ENCODE peak calls at places on chromosomes 7 and 10, in eight cellular contexts. One of them, this sample, is unnamed.

GRCh38 chr7:156479596-156479995 is 161.0 kb upstream of the RNF32 start:
- DNase-seq in mesothelial cell of epicardium: no peak
- DNase-seq in PC-3: no peak
- DNase-seq in GM10248: no peak
- DNase-seq in tibial artery: no peak
- DNase-seq in lung: no peak
- DNase-seq in cardiac muscle cell: no peak
- DNase-seq in epithelial cell of esophagus: no peak
- DNase-seq in this sample: no peak

GRCh38 chr7:33692956-33693355 is 212.4 kb upstream of the BMPER start:
- DNase-seq in GM10248: no peak
- DNase-seq in lung: no peak
- DNase-seq in mesothelial cell of epicardium: no peak
- DNase-seq in epithelial cell of esophagus: peak
- DNase-seq in cardiac muscle cell: peak
- DNase-seq in tibial artery: no peak
- DNase-seq in PC-3: peak
- DNase-seq in this sample: peak

GRCh38 chr7:50952120-50952519 is 169.4 kb upstream of the GRB10 start:
- DNase-seq in epithelial cell of esophagus: no peak
- DNase-seq in GM10248: no peak
- DNase-seq in cardiac muscle cell: no peak
- DNase-seq in tibial artery: no peak
- DNase-seq in mesothelial cell of epicardium: no peak
- DNase-seq in PC-3: peak
- DNase-seq in lung: no peak
- DNase-seq in this sample: no peak

GRCh38 chr7:29360633-29361625 is 166.4 kb downstream of the CHN2 start:
- DNase-seq in lung: no peak
- DNase-seq in tibial artery: no peak
- DNase-seq in GM10248: no peak
- DNase-seq in mesothelial cell of epicardium: no peak
- DNase-seq in epithelial cell of esophagus: no peak
- DNase-seq in cardiac muscle cell: no peak
- DNase-seq in PC-3: no peak
- DNase-seq in this sample: no peak

GRCh38 chr7:124912972-124913371 is 16.7 kb downstream of the POT1 start:
- DNase-seq in PC-3: no peak
- DNase-seq in mesothelial cell of epicardium: no peak
- DNase-seq in cardiac muscle cell: no peak
- DNase-seq in GM10248: no peak
- DNase-seq in tibial artery: no peak
- DNase-seq in epithelial cell of esophagus: no peak
- DNase-seq in lung: no peak
- DNase-seq in this sample: no peak

GRCh38 chr10:21953585-21954057 is 49.9 kb downstream of the DNAJC1 start:
- DNase-seq in GM10248: peak
- DNase-seq in cardiac muscle cell: peak
- DNase-seq in lung: no peak
- DNase-seq in epithelial cell of esophagus: peak
- DNase-seq in PC-3: peak
- DNase-seq in tibial artery: no peak
- DNase-seq in mesothelial cell of epicardium: no peak
- DNase-seq in this sample: peak

GRCh38 chr10:23376175-23376787 is 31.7 kb upstream of the C10orf67 start:
- DNase-seq in mesothelial cell of epicardium: no peak
- DNase-seq in tibial artery: no peak
- DNase-seq in cardiac muscle cell: no peak
- DNase-seq in GM10248: no peak
- DNase-seq in PC-3: no peak
- DNase-seq in lung: no peak
- DNase-seq in epithelial cell of esophagus: no peak
- DNase-seq in this sample: no peak

GRCh38 chr10:129921065-129921670 is 42.9 kb downstream of the EBF3 start:
- DNase-seq in lung: no peak
- DNase-seq in tibial artery: no peak
- DNase-seq in cardiac muscle cell: no peak
- DNase-seq in GM10248: no peak
- DNase-seq in mesothelial cell of epicardium: no peak
- DNase-seq in PC-3: no peak
- DNase-seq in epithelial cell of esophagus: no peak
- DNase-seq in this sample: no peak

GRCh38 chr7:1240917-1241509 is 8.3 kb downstream of the UNCX start:
- DNase-seq in PC-3: no peak
- DNase-seq in mesothelial cell of epicardium: no peak
- DNase-seq in epithelial cell of esophagus: no peak
- DNase-seq in tibial artery: no peak
- DNase-seq in GM10248: no peak
- DNase-seq in cardiac muscle cell: no peak
- DNase-seq in lung: no peak
- DNase-seq in this sample: no peak

GRCh38 chr7:132558815-132559214 is 17.5 kb downstream of the PLXNA4 start:
- DNase-seq in epithelial cell of esophagus: no peak
- DNase-seq in lung: no peak
- DNase-seq in cardiac muscle cell: no peak
- DNase-seq in mesothelial cell of epicardium: no peak
- DNase-seq in PC-3: no peak
- DNase-seq in GM10248: no peak
- DNase-seq in tibial artery: no peak
- DNase-seq in this sample: no peak

GRCh38 chr7:132560825-132561529 is 15.3 kb downstream of the PLXNA4 start:
- DNase-seq in cardiac muscle cell: no peak
- DNase-seq in lung: no peak
- DNase-seq in GM10248: no peak
- DNase-seq in mesothelial cell of epicardium: no peak
- DNase-seq in epithelial cell of esophagus: no peak
- DNase-seq in tibial artery: no peak
- DNase-seq in PC-3: no peak
- DNase-seq in this sample: no peak

GRCh38 chr7:132554446-132554845 is 21.8 kb downstream of the PLXNA4 start:
- DNase-seq in mesothelial cell of epicardium: no peak
- DNase-seq in GM10248: no peak
- DNase-seq in cardiac muscle cell: no peak
- DNase-seq in epithelial cell of esophagus: no peak
- DNase-seq in lung: no peak
- DNase-seq in tibial artery: no peak
- DNase-seq in PC-3: no peak
- DNase-seq in this sample: no peak

GRCh38 chr7:132560105-132560504 is 16.2 kb downstream of the PLXNA4 start:
- DNase-seq in GM10248: no peak
- DNase-seq in mesothelial cell of epicardium: no peak
- DNase-seq in cardiac muscle cell: no peak
- DNase-seq in tibial artery: no peak
- DNase-seq in lung: no peak
- DNase-seq in epithelial cell of esophagus: no peak
- DNase-seq in PC-3: no peak
- DNase-seq in this sample: no peak

GRCh38 chr7:132557489-132558044 is 18.7 kb downstream of the PLXNA4 start:
- DNase-seq in mesothelial cell of epicardium: no peak
- DNase-seq in tibial artery: no peak
- DNase-seq in cardiac muscle cell: peak
- DNase-seq in lung: no peak
- DNase-seq in epithelial cell of esophagus: no peak
- DNase-seq in PC-3: peak
- DNase-seq in GM10248: no peak
- DNase-seq in this sample: no peak
- TF ChIP-seq CTCF in mesothelial cell of epicardium: no peak
- TF ChIP-seq CTCF in tibial artery: no peak
- TF ChIP-seq CTCF in cardiac muscle cell: peak
- TF ChIP-seq CTCF in lung: no peak
- TF ChIP-seq CTCF in epithelial cell of esophagus: no peak
- TF ChIP-seq CTCF in PC-3: peak
- TF ChIP-seq CTCF in GM10248: no peak
- TF ChIP-seq CTCF in this sample: no peak

GRCh38 chr10:77350711-77351119 is 286.9 kb downstream of the KCNMA1 start:
- DNase-seq in PC-3: peak
- DNase-seq in tibial artery: peak
- DNase-seq in mesothelial cell of epicardium: no peak
- DNase-seq in lung: peak
- DNase-seq in epithelial cell of esophagus: peak
- DNase-seq in cardiac muscle cell: peak
- DNase-seq in GM10248: no peak
- DNase-seq in this sample: peak
- TF ChIP-seq CTCF in PC-3: peak
- TF ChIP-seq CTCF in tibial artery: no peak
- TF ChIP-seq CTCF in mesothelial cell of epicardium: no peak
- TF ChIP-seq CTCF in lung: no peak
- TF ChIP-seq CTCF in epithelial cell of esophagus: no peak
- TF ChIP-seq CTCF in cardiac muscle cell: peak
- TF ChIP-seq CTCF in GM10248: no peak
- TF ChIP-seq CTCF in this sample: peak

DNA sequence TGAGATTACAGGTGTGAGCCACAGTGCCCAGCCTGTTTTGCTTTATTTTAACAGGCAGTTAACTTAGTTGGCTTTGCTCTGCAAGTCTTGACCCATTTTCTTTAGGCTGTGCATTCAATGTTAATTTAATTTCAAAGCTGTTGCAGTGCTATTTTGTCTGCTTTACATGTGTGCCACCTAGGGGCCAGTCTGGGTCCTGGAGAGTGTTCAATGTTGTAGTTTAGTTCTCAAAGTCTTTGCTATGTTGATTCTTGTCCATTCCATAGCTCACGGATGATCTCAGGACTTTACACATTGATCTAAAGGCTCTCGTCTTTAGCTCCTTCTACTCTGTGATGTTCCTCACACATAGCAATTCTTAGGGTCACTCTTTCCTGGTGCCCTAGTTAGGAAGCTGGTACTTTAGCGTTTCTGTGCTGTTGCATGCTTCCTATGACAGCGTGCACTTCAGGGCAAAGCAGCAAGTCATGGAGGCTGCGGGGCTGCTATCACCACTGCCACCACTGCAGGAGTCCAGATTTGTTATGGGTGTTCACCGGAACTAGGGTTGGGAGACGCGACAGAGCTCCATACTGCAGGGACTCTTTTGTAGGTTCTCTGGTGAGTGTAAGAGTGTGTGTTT is 16.4 kb upstream of the ABCA13 start:
- DNase-seq in epithelial cell of esophagus: peak
- DNase-seq in GM10248: peak
- DNase-seq in PC-3: peak
- DNase-seq in tibial artery: no peak
- DNase-seq in mesothelial cell of epicardium: peak
- DNase-seq in lung: no peak
- DNase-seq in cardiac muscle cell: peak
- DNase-seq in this sample: peak
- TF ChIP-seq CTCF in epithelial cell of esophagus: peak
- TF ChIP-seq CTCF in GM10248: peak
- TF ChIP-seq CTCF in PC-3: peak
- TF ChIP-seq CTCF in tibial artery: peak
- TF ChIP-seq CTCF in mesothelial cell of epicardium: peak
- TF ChIP-seq CTCF in lung: peak
- TF ChIP-seq CTCF in cardiac muscle cell: peak
- TF ChIP-seq CTCF in this sample: peak

GRCh38 chr10:99731296-99732032 is 463 bp downstream of the COX15 start:
- DNase-seq in GM10248: no peak
- DNase-seq in epithelial cell of esophagus: no peak
- DNase-seq in tibial artery: no peak
- DNase-seq in cardiac muscle cell: no peak
- DNase-seq in mesothelial cell of epicardium: no peak
- DNase-seq in PC-3: no peak
- DNase-seq in lung: no peak
- DNase-seq in this sample: peak
- TF ChIP-seq CTCF in GM10248: no peak
- TF ChIP-seq CTCF in epithelial cell of esophagus: no peak
- TF ChIP-seq CTCF in tibial artery: peak
- TF ChIP-seq CTCF in cardiac muscle cell: no peak
- TF ChIP-seq CTCF in mesothelial cell of epicardium: no peak
- TF ChIP-seq CTCF in PC-3: no peak
- TF ChIP-seq CTCF in lung: no peak
- TF ChIP-seq CTCF in this sample: peak

GRCh38 chr7:84104841-84105240 is 89.7 kb downstream of the SEMA3A start:
- DNase-seq in lung: no peak
- DNase-seq in PC-3: no peak
- DNase-seq in GM10248: no peak
- DNase-seq in tibial artery: no peak
- DNase-seq in cardiac muscle cell: no peak
- DNase-seq in epithelial cell of esophagus: no peak
- DNase-seq in mesothelial cell of epicardium: no peak
- DNase-seq in this sample: no peak

GRCh38 chr7:84102213-84102612 is 92.4 kb downstream of the SEMA3A start:
- DNase-seq in tibial artery: no peak
- DNase-seq in cardiac muscle cell: peak
- DNase-seq in mesothelial cell of epicardium: no peak
- DNase-seq in epithelial cell of esophagus: peak
- DNase-seq in GM10248: no peak
- DNase-seq in PC-3: no peak
- DNase-seq in lung: no peak
- DNase-seq in this sample: peak

GRCh38 chr7:84105582-84105981 is 89.0 kb downstream of the SEMA3A start:
- DNase-seq in GM10248: no peak
- DNase-seq in PC-3: no peak
- DNase-seq in mesothelial cell of epicardium: no peak
- DNase-seq in tibial artery: no peak
- DNase-seq in lung: no peak
- DNase-seq in cardiac muscle cell: peak
- DNase-seq in epithelial cell of esophagus: no peak
- DNase-seq in this sample: no peak

GRCh38 chr7:84106291-84106690 is 88.3 kb downstream of the SEMA3A start:
- DNase-seq in epithelial cell of esophagus: no peak
- DNase-seq in mesothelial cell of epicardium: no peak
- DNase-seq in lung: no peak
- DNase-seq in cardiac muscle cell: no peak
- DNase-seq in PC-3: peak
- DNase-seq in tibial artery: no peak
- DNase-seq in GM10248: no peak
- DNase-seq in this sample: no peak

GRCh38 chr7:84100866-84101265 is 93.7 kb downstream of the SEMA3A start:
- DNase-seq in mesothelial cell of epicardium: no peak
- DNase-seq in GM10248: no peak
- DNase-seq in cardiac muscle cell: peak
- DNase-seq in tibial artery: no peak
- DNase-seq in PC-3: peak
- DNase-seq in epithelial cell of esophagus: peak
- DNase-seq in lung: no peak
- DNase-seq in this sample: peak
- TF ChIP-seq CTCF in mesothelial cell of epicardium: peak
- TF ChIP-seq CTCF in GM10248: no peak
- TF ChIP-seq CTCF in cardiac muscle cell: peak
- TF ChIP-seq CTCF in tibial artery: no peak
- TF ChIP-seq CTCF in PC-3: peak
- TF ChIP-seq CTCF in epithelial cell of esophagus: peak
- TF ChIP-seq CTCF in lung: no peak
- TF ChIP-seq CTCF in this sample: peak